ENCODE peak calls at places on chromosomes 11 and 22, in ten cellular contexts. M is PC-9; D is naive thymus-derived CD4-positive, alpha-beta T cell; J is uterus; T is psoas muscle; I is breast epithelium; W is ovary; N is mesenchymal stem cell; L is CD4-positive, alpha-beta memory T cell; Y is mammary epithelial cell. V is an unnamed sample.

GRCh38 chr22:49959782-49960158 is 802 bp upstream of the PIM3 start:
- DNase-seq in L (no peak), M (peak; percentile 84), D (no peak), J (no peak), N (no peak), T (peak; percentile 84), I (no peak), Y (peak; percentile 76), W (peak; percentile 63), V (no peak)

GRCh38 chr11:77182542-77183420 is 54.7 kb downstream of the MYO7A start:
- DNase-seq in I (no peak), L (no peak), J (no peak), D (no peak), M (no peak), T (peak; percentile 34), Y (no peak), W (no peak), N (no peak), V (no peak)

GRCh38 chr22:43975041-43975440 is 19.8 kb downstream of the SAMM50 start:
- DNase-seq in Y (no peak), D (no peak), J (no peak), M (peak; percentile 25), L (no peak), I (no peak), N (no peak), W (no peak), T (no peak), V (no peak)

GRCh38 chr11:1744879-1745700 is 5.3 kb downstream of the IFITM10 start:
- DNase-seq in M (no peak), T (peak; percentile 77), N (no peak), W (no peak), Y (no peak), I (no peak), J (no peak), D (no peak), L (no peak), V (no peak)

GRCh38 chr22:47376322-47376700 is 613.9 kb downstream of the TBC1D22A start:
- DNase-seq in T (no peak), M (no peak), J (no peak), N (no peak), W (no peak), Y (no peak), L (no peak), D (no peak), I (no peak), V (no peak)

GRCh38 chr11:63764712-63765631 is 3.6 kb downstream of the ZFTA start:
- DNase-seq in T (no peak), L (no peak), I (no peak), W (peak; percentile 70), M (no peak), J (peak; percentile 52), D (no peak), Y (no peak), N (no peak), V (no peak)

GRCh38 chr11:1826552-1827094 is 8.2 kb upstream of the SYT8 start:
- DNase-seq in M (no peak), T (no peak), L (no peak), Y (peak; percentile 74), W (no peak), I (peak; percentile 68), N (peak; percentile 61), J (no peak), D (no peak), V (no peak)

GRCh38 chr11:66907751-66908173 is 50.4 kb downstream of the PC start:
- DNase-seq in N (peak; percentile 41), D (no peak), M (no peak), Y (no peak), T (no peak), J (no peak), L (no peak), W (no peak), I (no peak), V (no peak)

GRCh38 chr22:36104988-36105387 is 55.6 kb downstream of the APOL3 start:
- DNase-seq in D (no peak), Y (peak; percentile 41), W (no peak), M (no peak), J (no peak), L (no peak), N (peak; percentile 35), I (no peak), T (no peak), V (no peak)

GRCh38 chr22:45218974-45219373 is 21.7 kb downstream of the KIAA0930 start:
- DNase-seq in I (no peak), T (no peak), J (no peak), L (no peak), M (no peak), D (no peak), N (peak; percentile 62), Y (no peak), W (no peak), V (no peak)

GRCh38 chr11:104772806-104773241 is 125.4 kb downstream of the CASP12 start:
- DNase-seq in I (no peak), L (peak; percentile 20), W (no peak), T (no peak), Y (peak; percentile 90), N (peak; percentile 90), D (peak; percentile 35), J (no peak), M (peak; percentile 82), V (peak; percentile 12)

GRCh38 chr22:17655289-17655688 is 16.7 kb downstream of the BCL2L13 start:
- DNase-seq in M (no peak), T (no peak), L (no peak), I (no peak), Y (no peak), D (no peak), N (no peak), J (no peak), W (no peak), V (no peak)

GRCh38 chr22:24142831-24143230 is 38.5 kb upstream of the SUSD2 start:
- DNase-seq in M (no peak), N (no peak), J (no peak), W (no peak), Y (no peak), T (no peak), D (no peak), I (no peak), L (no peak), V (no peak)

GRCh38 chr22:24145446-24146189 is 35.7 kb upstream of the SUSD2 start:
- DNase-seq in L (no peak), Y (no peak), T (no peak), I (no peak), J (peak; percentile 60), W (peak; percentile 48), N (no peak), M (no peak), D (no peak), V (no peak)

GRCh38 chr22:24146190-24146616 is 35.1 kb upstream of the SUSD2 start:
- DNase-seq in J (peak; percentile 45), D (peak; percentile 41), T (peak; percentile 75), W (peak; percentile 60), I (peak; percentile 39), L (peak; percentile 15), Y (no peak), N (peak; percentile 96), M (peak; percentile 86), V (peak; percentile 44)

GRCh38 chr22:24144056-24144455 is 37.2 kb upstream of the SUSD2 start:
- DNase-seq in L (no peak), I (no peak), Y (no peak), W (no peak), T (no peak), D (no peak), N (no peak), J (no peak), M (no peak), V (no peak)

GRCh38 chr22:24144471-24145115 is 36.7 kb upstream of the SUSD2 start:
- DNase-seq in D (no peak), W (no peak), T (no peak), N (no peak), L (no peak), J (no peak), Y (no peak), M (no peak), I (no peak), V (no peak)
- H3K4me1 ChIP-seq in D (peaks cover 76% of the 10 kb centered on the region), W (peaks cover 34% of the 10 kb centered on the region), T (peaks cover 31% of the 10 kb centered on the region), N (peaks cover 31% of the 10 kb centered on the region), L (peaks cover 84% of the 10 kb centered on the region), J (peaks cover 22% of the 10 kb centered on the region), Y (peaks cover 33% of the 10 kb centered on the region), M (peaks cover 52% of the 10 kb centered on the region), I (peaks cover 40% of the 10 kb centered on the region), V (peaks cover 85% of the 10 kb centered on the region)

GRCh38 chr11:628056-628455 is 1.1 kb upstream of the SCT start:
- DNase-seq in T (peak; percentile 56), L (no peak), W (peak; percentile 19), D (no peak), N (no peak), J (no peak), Y (no peak), M (no peak), I (no peak), V (no peak)
- H3K4me3 ChIP-seq in T (no peak overlapping the region), L (no peak overlapping the region), W (no peak overlapping the region), D (no peak overlapping the region), N (no peak overlapping the region), J (no peak overlapping the region), Y (no peak overlapping the region), M (no peak overlapping the region), I (no peak overlapping the region), V (no peak overlapping the region)

GRCh38 chr22:20298110-20298802 is 21.6 kb downstream of the DGCR6L start:
- DNase-seq in Y (peak; percentile 6), T (no peak), W (no peak), L (no peak), N (no peak), D (no peak), J (no peak), M (no peak), I (no peak), V (no peak)
- H3K27me3 ChIP-seq in Y (no peaks in the 10 kb centered on the region), T (peaks cover 19% of the 10 kb centered on the region), W (no peaks in the 10 kb centered on the region), L (no peaks in the 10 kb centered on the region), N (peaks cover 48% of the 10 kb centered on the region), D (no peaks in the 10 kb centered on the region), J (no peaks in the 10 kb centered on the region), M (no peaks in the 10 kb centered on the region), I (no peaks in the 10 kb centered on the region), V (no peaks in the 10 kb centered on the region)

GRCh38 chr11:110755961-110756360 is 43.7 kb upstream of the ARHGAP20 start:
- DNase-seq in W (no peak), D (no peak), I (no peak), J (no peak), N (no peak), T (no peak), Y (no peak), M (peak; percentile 26), L (no peak), V (no peak)
- H3K4me1 ChIP-seq in W (peaks cover 3% of the 10 kb centered on the region), D (no peaks in the 10 kb centered on the region), I (no peaks in the 10 kb centered on the region), J (no peaks in the 10 kb centered on the region), N (no peaks in the 10 kb centered on the region), T (no peaks in the 10 kb centered on the region), Y (no peaks in the 10 kb centered on the region), M (no peaks in the 10 kb centered on the region), L (no peaks in the 10 kb centered on the region), V (no peaks in the 10 kb centered on the region)

V was measured in CD8-positive, alpha-beta memory T cell.